ENCODE peak calls at places on chromosomes 16 and 17, in five cellular contexts. U is Peyer's patch, T is body of pancreas, X is stomach, S is cardiac fibroblast. J is an unnamed sample.

GRCh38 chr16:55651841-55652824 is 3.7 kb upstream of the SLC6A2 start:
- DNase-seq in T (no peak), X (no peak), U (no peak), S (no peak), J (no peak)

GRCh38 chr17:13728751-13729150 is 127.0 kb upstream of the HS3ST3A1 start:
- DNase-seq in S (peak), X (no peak), U (no peak), T (no peak), J (peak)

GRCh38 chr16:55297062-55297909 is 26.7 kb upstream of the IRX6 start:
- DNase-seq in X (no peak), U (no peak), S (no peak), T (no peak), J (no peak)

GRCh38 chr17:61444831-61445230 is 7.4 kb upstream of the TBX4 start:
- DNase-seq in T (no peak), S (no peak), X (no peak), U (no peak), J (peak)

GRCh38 chr17:71024969-71025368 is 855.6 kb downstream of the KCNJ2 start:
- DNase-seq in T (no peak), S (no peak), X (no peak), U (no peak), J (no peak)

GRCh38 chr16:85490971-85491771 is 122.0 kb upstream of the GSE1 start:
- DNase-seq in X (peak), S (no peak), U (peak), T (peak), J (no peak)

GRCh38 chr17:42183741-42184711 is 1.2 kb downstream of the HCRT start:
- DNase-seq in S (peak), T (peak), X (peak), U (peak), J (peak)

GRCh38 chr16:77788196-77789084 is at the start of gene VAT1L:
- DNase-seq in T (no peak), X (no peak), S (peak), U (no peak), J (peak)

GRCh38 chr16:88967800-88968588 is 9.0 kb downstream of the CBFA2T3 start:
- DNase-seq in U (peak), S (no peak), T (no peak), X (no peak), J (no peak)

DNA sequence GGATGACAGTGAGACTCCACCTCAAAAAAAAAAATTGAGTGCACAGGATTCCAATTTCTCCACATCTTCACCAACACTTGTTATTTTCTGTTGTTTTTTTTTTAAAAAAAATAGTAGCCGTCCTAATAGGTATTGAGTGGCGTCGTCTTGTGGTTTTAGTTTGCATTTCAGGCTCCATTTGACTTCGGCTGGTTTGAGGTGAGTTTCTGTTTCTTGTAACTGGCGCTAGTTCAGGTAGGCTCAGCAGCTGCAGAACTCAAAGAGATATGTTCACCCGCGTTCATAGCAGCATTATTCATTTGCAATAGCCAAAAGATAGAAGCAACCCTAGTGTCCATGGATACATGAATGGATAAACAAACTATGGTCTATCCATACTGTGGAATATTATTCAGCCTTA is 44.7 kb downstream of the TMEM235 start:
- DNase-seq in S (no peak), U (peak), X (no peak), T (no peak), J (no peak)
- H3K4me3 ChIP-seq in S (no peak), U (no peak), X (no peak), T (no peak), J (no peak)

GRCh38 chr16:19410435-19411153 is 7.1 kb upstream of the TMC5 start:
- DNase-seq in X (peak), S (no peak), U (no peak), T (peak), J (peak)
- H3K4me3 ChIP-seq in X (peak), S (no peak), U (peak), T (no peak), J (no peak)

GRCh38 chr17:19676901-19677300 is 28.4 kb downstream of the ALDH3A2 start:
- DNase-seq in X (no peak), T (no peak), S (no peak), U (no peak), J (no peak)

GRCh38 chr17:19683117-19683516 is 33.3 kb downstream of the SLC47A2 start:
- DNase-seq in X (no peak), U (no peak), S (no peak), T (no peak), J (no peak)

GRCh38 chr17:19678581-19679418 is 30.2 kb downstream of the ALDH3A2 start:
- DNase-seq in X (no peak), S (no peak), U (no peak), T (no peak), J (no peak)

GRCh38 chr17:19672009-19672837 is 23.7 kb downstream of the ALDH3A2 start:
- DNase-seq in U (no peak), T (peak), S (peak), X (peak), J (peak)

DNA sequence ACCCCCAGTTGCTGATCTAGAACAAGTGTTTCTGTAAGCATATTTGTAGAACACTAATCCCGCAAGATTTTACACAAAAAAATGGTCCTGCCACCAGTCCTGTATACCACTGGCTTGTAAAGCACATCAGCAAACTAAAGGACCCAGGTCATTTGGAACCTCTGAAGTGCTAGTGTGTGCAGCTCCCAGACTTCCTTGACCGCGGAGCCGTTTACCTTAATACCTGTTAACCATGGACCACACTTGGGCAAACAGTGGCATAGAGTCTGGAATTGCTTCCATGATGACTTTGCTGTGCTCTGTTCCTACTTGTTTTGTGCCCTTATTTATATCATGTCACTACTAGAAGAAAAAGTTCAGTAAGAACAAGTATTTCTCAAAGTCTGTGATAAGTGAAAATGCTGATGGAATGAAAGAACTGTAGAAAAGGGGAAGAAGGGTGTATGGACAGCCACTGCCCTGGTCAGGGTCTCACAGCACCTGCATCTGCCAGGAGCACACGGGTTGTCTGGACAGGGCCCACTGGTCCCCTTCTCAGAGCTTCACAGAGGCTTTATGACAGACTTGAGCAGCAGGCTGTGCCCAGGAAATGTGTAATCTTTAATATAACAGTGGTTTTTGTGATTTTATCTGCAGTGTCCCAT is 29.3 kb downstream of the ALDH3A2 start:
- DNase-seq in U (no peak), S (no peak), X (no peak), T (no peak), J (no peak)
- H3K4me3 ChIP-seq in U (no peak), S (no peak), X (no peak), T (no peak), J (no peak)

GRCh38 chr17:72587773-72588511 is 467.1 kb downstream of the SOX9 start:
- DNase-seq in S (peak), X (no peak), T (peak), U (no peak), J (no peak)
- H3K4me3 ChIP-seq in S (no peak), X (peak), T (no peak), U (no peak), J (no peak)

DNA sequence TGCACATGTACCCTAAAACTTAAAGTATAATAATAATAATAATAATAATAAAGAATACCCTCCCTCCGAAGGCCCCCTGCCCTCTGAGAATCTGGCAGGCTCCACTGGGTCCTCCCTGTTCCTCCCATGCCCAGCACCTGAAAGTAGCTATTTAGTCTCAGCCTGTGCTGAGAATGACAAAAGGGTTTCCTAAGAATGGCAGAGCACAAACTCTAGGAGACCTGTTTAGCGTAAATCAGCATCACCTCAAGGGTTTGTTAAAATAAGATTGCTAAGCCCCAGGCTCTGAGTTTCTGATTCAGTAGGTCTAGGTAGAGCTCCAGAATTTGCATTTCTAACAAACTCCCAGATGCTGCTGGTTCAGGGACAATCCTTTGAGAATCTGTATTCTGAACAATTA is 606.8 kb upstream of the CDH11 start:
- DNase-seq in T (no peak), U (no peak), S (no peak), X (no peak), J (no peak)
- H3K4me3 ChIP-seq in T (no peak), U (no peak), S (no peak), X (no peak), J (no peak)

DNA sequence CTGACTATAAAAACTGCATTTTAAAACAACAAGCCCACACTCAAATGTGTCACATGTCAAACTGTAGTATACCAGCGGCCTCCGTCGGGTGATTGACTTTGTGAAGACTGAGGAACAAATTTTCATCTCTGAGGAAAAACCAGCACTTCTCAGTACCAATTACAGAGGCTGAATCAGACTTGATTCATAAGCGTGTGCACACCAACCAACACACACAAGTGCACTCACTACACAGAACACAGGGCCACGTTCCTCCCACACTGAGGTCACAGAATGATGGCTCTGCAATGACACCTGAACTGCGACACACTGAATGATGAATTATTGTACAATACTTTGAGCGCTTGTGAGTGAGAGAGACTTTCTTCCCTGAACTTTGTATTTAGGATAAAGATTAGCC is 29.6 kb downstream of the XPO6 start:
- DNase-seq in S (peak), T (no peak), X (no peak), U (no peak), J (peak)
- H3K4me3 ChIP-seq in S (no peak), T (no peak), X (no peak), U (no peak), J (no peak)

DNA sequence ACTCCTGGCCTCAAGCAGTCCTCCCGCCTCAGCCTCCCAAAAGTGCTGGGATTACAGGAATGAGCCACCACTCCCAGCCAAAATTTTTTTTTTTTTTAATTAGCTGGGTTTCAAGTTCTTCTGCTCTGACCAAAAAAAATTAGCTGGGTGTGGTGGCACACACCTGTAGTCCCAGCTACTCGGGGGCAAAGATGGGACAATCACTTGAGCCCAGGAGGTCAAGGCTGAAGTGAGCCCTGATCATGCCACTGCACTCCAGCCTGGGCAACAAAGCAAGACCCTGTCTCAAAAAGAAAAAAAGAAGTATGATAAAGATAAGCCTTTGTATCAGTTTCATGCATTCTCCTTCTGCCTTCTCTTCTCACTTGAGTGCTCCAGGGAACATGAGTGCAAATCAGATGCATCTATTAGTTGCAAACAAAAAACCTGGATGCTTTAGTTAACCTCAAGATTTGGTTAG is 1.9 kb downstream of the NQO1 start:
- DNase-seq in T (no peak), X (no peak), U (no peak), S (no peak), J (no peak)
- H3K4me3 ChIP-seq in T (no peak), X (peak), U (no peak), S (no peak), J (peak)

J was measured in foreskin fibroblast.